ENCODE peak calls at places on chromosomes 11 and 22, in five cellular contexts. B is mucosa of gallbladder; L is left lobe of liver; F is naive thymus-derived CD8-positive, alpha-beta T cell; S is GM23248. J is an unnamed sample.

GRCh38 chr22:44168206-44168605 is 12.5 kb upstream of the PARVG start:
- DNase-seq in F (no peak), L (no peak), B (no peak), S (no peak), J (no peak)

GRCh38 chr11:79198898-79199250 is 242.0 kb downstream of the TENM4 start:
- DNase-seq in F (no peak), L (no peak), S (peak; percentile 31), B (no peak), J (no peak)

GRCh38 chr11:66586136-66586535 is 6.7 kb downstream of the CCDC87 start:
- DNase-seq in F (no peak), B (no peak), S (no peak), L (no peak), J (no peak)

GRCh38 chr11:63560506-63561179 is 2.5 kb downstream of the PLAAT2 start:
- DNase-seq in F (peak; percentile 24), B (peak; percentile 40), S (no peak), L (no peak), J (no peak)

GRCh38 chr11:64745523-64746328 is 1.8 kb upstream of the RASGRP2 start:
- DNase-seq in L (peak; percentile 79), S (peak; percentile 59), B (peak; percentile 78), F (peak; percentile 74), J (peak; percentile 87)

GRCh38 chr22:25852223-25852622 is 110.2 kb downstream of the MYO18B start:
- DNase-seq in S (no peak), B (no peak), L (no peak), F (no peak), J (no peak)

GRCh38 chr11:84558085-84558905 is 1068.8 kb downstream of the DLG2 start:
- DNase-seq in B (peak; percentile 27), S (peak; percentile 76), L (no peak), F (no peak), J (no peak)

GRCh38 chr11:7787239-7787638 is 9.5 kb downstream of the OR5P2 start:
- DNase-seq in S (no peak), F (no peak), L (no peak), B (no peak), J (no peak)

GRCh38 chr11:93487032-93487483 is 56.1 kb downstream of the SMCO4 start:
- DNase-seq in B (no peak), F (no peak), L (peak; percentile 93), S (no peak), J (no peak)